ENCODE peak calls at places on chromosome 5, in four cellular contexts. K is Right ventricle myocardium superior; H is endothelial cell; A is stimulated activated naive CD8-positive, alpha-beta T cell treated with anti-CD3 and anti-CD28 coated beads, Interleukin-15, amount 100 ng/mL, for 72 hours. G is an unnamed sample.

GRCh38 chr5:171681667-171682066 is 104.0 kb upstream of the SMIM23 start:
- DNase-seq in A (no peak), K (no peak), H (no peak), G (no peak)

GRCh38 chr5:32651089-32651488 is 60.0 kb upstream of the NPR3 start:
- DNase-seq in H (no peak), K (no peak), A (no peak), G (no peak)

GRCh38 chr5:6111131-6111530 is 267.2 kb downstream of the MED10 start:
- DNase-seq in K (no peak), H (no peak), A (no peak), G (no peak)

GRCh38 chr5:84729326-84729725 is 344.6 kb upstream of the EDIL3 start:
- DNase-seq in K (no peak), H (no peak), A (no peak), G (no peak)

GRCh38 chr5:179337227-179338122 is 7.8 kb downstream of the ADAMTS2 start:
- DNase-seq in H (no peak), A (no peak), K (peak), G (no peak)

GRCh38 chr5:180718810-180719453 is 20.9 kb downstream of the OR2Y1 start:
- DNase-seq in K (no peak), A (peak), H (peak), G (peak)

GRCh38 chr5:35899805-35900204 is 38.6 kb downstream of the CAPSL start:
- DNase-seq in H (no peak), K (no peak), A (no peak), G (no peak)

GRCh38 chr5:42547146-42547545 is 123.9 kb downstream of the GHR start:
- DNase-seq in K (no peak), A (no peak), H (no peak), G (no peak)

GRCh38 chr5:96001262-96001661 is 39.6 kb upstream of the ELL2 start:
- DNase-seq in H (no peak), K (no peak), A (no peak), G (no peak)

GRCh38 chr5:42825422-42826148 is 13.9 kb upstream of the SELENOP start:
- DNase-seq in H (no peak), K (no peak), A (no peak), G (no peak)

GRCh38 chr5:146753618-146754123 is 124.9 kb downstream of the PPP2R2B start:
- DNase-seq in A (no peak), H (no peak), K (no peak), G (no peak)

GRCh38 chr5:38598994-38599611 is 42.7 kb upstream of the LIFR start:
- DNase-seq in H (no peak), K (no peak), A (no peak), G (no peak)

GRCh38 chr5:1246711-1247431 is 21.7 kb downstream of the SLC6A18 start:
- DNase-seq in H (peak), K (peak), A (no peak), G (peak)

GRCh38 chr5:78843436-78843835 is 141.7 kb downstream of the ARSB start:
- DNase-seq in K (no peak), A (no peak), H (no peak), G (no peak)

GRCh38 chr5:174145821-174146220 is 100.3 kb downstream of the NSG2 start:
- DNase-seq in K (no peak), H (no peak), A (peak), G (no peak)

GRCh38 chr5:509632-510185 is 14.5 kb downstream of the SLC9A3 start:
- DNase-seq in A (no peak), H (no peak), K (no peak), G (no peak)

GRCh38 chr5:139869042-139869790 is 73.6 kb downstream of the PSD2 start:
- DNase-seq in K (peak), H (no peak), A (no peak), G (no peak)

GRCh38 chr5:118647587-118647986 is 340.8 kb downstream of the DTWD2 start:
- DNase-seq in K (no peak), A (no peak), H (no peak), G (no peak)

GRCh38 chr5:50325237-50325832 is 115.8 kb downstream of the EMB start:
- DNase-seq in H (peak), A (no peak), K (no peak), G (peak)

GRCh38 chr5:97192580-97193421 is 9.8 kb upstream of the RIOK2 start:
- DNase-seq in A (no peak), H (no peak), K (no peak), G (peak)

GRCh38 chr5:3595102-3595961 is at the start of gene IRX1:
- DNase-seq in H (no peak), K (no peak), A (no peak), G (no peak)

GRCh38 chr5:149951138-149951749 is 6.7 kb upstream of the PDE6A start:
- DNase-seq in K (no peak), A (no peak), H (no peak), G (no peak)

GRCh38 chr5:78624992-78625391 is 23.6 kb downstream of the LHFPL2 start:
- DNase-seq in H (no peak), A (no peak), K (no peak), G (no peak)